ENCODE peak calls at places on chromosomes 11 and 22, in four cellular contexts. P is K562, V is WTC11, N is HepG2. C is an unnamed sample.

GRCh38 chr11:114811971-114812370 is 133.6 kb downstream of the NXPE2 start:
- DNase-seq in V (no peak), P (no peak), N (no peak), C (no peak)

GRCh38 chr11:47967577-47968230 is 12.7 kb upstream of the PTPRJ start:
- DNase-seq in V (no peak), N (no peak), P (no peak), C (no peak)

GRCh38 chr22:22817468-22818201 is 70.0 kb upstream of the IGLL5 start:
- DNase-seq in N (no peak), V (no peak), P (peak; percentile 81), C (no peak)

GRCh38 chr11:403021-403760 is 9.2 kb downstream of the PKP3 start:
- DNase-seq in N (no peak), V (peak; percentile 11), P (no peak), C (no peak)

GRCh38 chr11:2444301-2445106 is at the start of the genes KCNQ1 and TRPM5:
- DNase-seq in P (peak; percentile 98), N (no peak), V (peak; percentile 82), C (peak; percentile 83)

GRCh38 chr11:111355956-111356659 is 23.0 kb downstream of the POU2AF1 start:
- DNase-seq in P (no peak), V (no peak), N (peak; percentile 30), C (no peak)

GRCh38 chr11:575324-575995 is 810 bp upstream of the PHRF1 start:
- DNase-seq in V (peak; percentile 74), P (peak; percentile 92), N (peak; percentile 59), C (no peak)

GRCh38 chr11:10275714-10276113 is 18.3 kb downstream of the SBF2 start:
- DNase-seq in V (no peak), P (no peak), N (no peak), C (no peak)

GRCh38 chr11:117144477-117145392 is 648 bp downstream of the PAFAH1B2 start:
- DNase-seq in V (peak; percentile 38), N (peak; percentile 64), P (peak; percentile 49), C (peak; percentile 67)

GRCh38 chr22:31678748-31679147 is 16.7 kb upstream of the PISD start:
- DNase-seq in N (no peak), V (no peak), P (no peak), C (no peak)
- TF ChIP-seq ELF4 in N (no peak), V (no peak), P (no peak), C (no peak)

DNA sequence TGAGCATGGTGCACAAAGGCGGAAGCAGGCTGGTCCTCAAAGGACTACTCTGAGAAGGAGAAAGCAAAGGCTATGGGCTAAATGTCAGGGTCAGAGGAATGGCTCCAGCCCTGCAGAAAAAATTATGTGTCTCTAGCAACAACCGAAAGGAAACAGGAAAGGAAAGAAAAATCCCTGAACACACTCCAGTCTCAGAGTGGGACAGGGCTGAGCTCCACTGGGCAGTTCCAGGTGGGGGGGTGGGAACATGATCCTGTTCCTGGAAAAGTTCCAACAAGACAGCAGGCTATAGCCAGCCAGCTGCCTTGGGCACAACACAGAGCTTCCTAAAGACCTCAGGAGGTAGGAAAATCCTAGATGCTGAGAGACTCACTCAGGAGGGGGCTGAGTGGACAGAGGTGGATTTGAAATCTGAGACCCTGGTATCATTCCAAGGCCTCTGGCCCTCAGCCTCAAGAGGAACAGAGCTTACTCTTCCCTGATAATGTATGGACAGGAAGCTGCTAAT is 1088.2 kb downstream of the TBC1D22A start:
- DNase-seq in V (no peak), N (no peak), P (no peak), C (no peak)
- TF ChIP-seq SP1 in V (no peak), N (no peak), P (no peak), C (no peak)

GRCh38 chr11:23206736-23207336 is 346.6 kb upstream of the CCDC179 start:
- DNase-seq in V (no peak), P (no peak), N (no peak), C (no peak)
- TF ChIP-seq ELF4 in V (no peak), P (no peak), N (no peak), C (no peak)

GRCh38 chr22:50199836-50200332 is 927 bp upstream of the SELENOO start:
- DNase-seq in V (peak; percentile 73), N (no peak), P (no peak), C (no peak)
- TF ChIP-seq SP1 in V (no peak), N (no peak), P (no peak), C (no peak)

GRCh38 chr22:35705141-35705540 is 12.5 kb upstream of the APOL5 start:
- DNase-seq in N (no peak), P (no peak), V (no peak), C (no peak)

GRCh38 chr22:35708453-35708852 is 9.2 kb upstream of the APOL5 start:
- DNase-seq in P (no peak), V (no peak), N (no peak), C (no peak)

GRCh38 chr22:35708917-35709316 is 8.8 kb upstream of the APOL5 start:
- DNase-seq in V (no peak), P (no peak), N (no peak), C (no peak)

GRCh38 chr22:35703861-35704584 is 13.6 kb upstream of the APOL5 start:
- DNase-seq in N (no peak), V (no peak), P (no peak), C (no peak)
- TF ChIP-seq ELF4 in N (no peak), V (no peak), P (no peak), C (no peak)

DNA sequence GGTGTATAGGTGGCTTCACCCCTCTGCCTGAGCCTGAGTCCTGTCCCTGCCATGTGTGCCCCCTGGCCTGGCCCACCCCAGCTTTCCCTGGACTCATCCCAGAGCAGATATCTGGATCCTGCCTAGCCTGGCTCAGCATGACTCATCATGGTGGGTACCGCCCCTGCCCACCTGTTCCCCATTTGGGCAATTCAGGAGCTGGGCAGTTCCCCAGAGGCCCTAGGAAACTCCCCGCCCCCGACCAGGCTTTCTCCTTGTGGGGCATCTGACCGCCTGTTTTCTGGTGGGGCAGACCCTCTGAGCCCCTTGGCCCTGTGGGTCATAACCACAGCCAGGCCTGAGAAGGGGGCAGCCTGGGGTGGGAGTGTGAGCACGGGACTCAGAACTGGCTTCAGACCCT is 4.4 kb downstream of the TSPO start:
- DNase-seq in P (no peak), N (no peak), V (no peak), C (no peak)
- TF ChIP-seq SP1 in P (no peak), N (no peak), V (no peak), C (no peak)

DNA sequence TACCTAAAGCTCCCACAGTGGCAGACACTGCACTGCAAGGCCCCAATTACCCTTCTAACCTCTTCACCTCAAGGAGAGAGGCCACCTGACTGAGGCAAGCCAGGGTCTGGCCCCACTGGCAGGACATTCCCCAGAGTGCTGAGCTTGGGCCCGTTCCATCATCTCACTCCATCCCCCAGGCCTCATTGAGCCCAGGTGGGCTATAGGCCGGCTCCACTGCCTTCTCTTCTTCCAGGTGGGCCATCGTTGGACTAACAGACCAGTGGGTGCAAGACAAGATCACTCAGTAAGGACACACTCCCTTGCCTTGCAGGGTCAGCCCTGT is 19.1 kb downstream of the CDC45 start:
- DNase-seq in N (no peak), P (no peak), V (no peak), C (no peak)
- TF ChIP-seq ELF4 in N (no peak), P (no peak), V (no peak), C (no peak)

DNA sequence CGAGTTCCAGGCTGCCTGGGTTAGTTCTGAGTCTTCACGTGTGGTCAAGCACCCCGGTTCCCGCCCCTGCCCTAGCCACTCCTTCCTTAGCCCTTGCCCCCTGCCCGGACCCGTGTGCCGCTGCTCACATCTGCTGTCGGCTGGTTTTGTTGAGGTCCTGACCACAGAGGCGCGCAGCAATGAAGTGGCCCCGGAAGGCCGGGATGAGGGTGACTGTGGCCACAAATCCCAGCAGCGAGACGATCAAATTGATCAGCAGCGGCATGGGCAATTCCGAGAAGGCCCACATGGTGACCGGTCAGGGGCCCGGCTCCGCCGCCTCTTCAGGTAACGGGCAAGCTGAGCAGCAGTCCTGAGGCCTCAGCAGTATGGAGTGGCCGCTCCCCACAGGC is 290 bp downstream of the DPAGT1 start:
- DNase-seq in N (peak; percentile 38), V (peak; percentile 61), P (peak; percentile 49), C (no peak)
- TF ChIP-seq SP1 in N (no peak), V (no peak), P (peak; percentile 16), C (no peak)

GRCh38 chr22:46797355-46797754 is 34.9 kb downstream of the TBC1D22A start:
- DNase-seq in N (peak; percentile 12), P (peak; percentile 27), V (no peak), C (no peak)
- TF ChIP-seq ELF4 in N (no peak), P (no peak), V (no peak), C (no peak)

GRCh38 chr11:70423523-70424505 is 25.5 kb downstream of the CTTN start:
- DNase-seq in P (peak; percentile 70), N (peak; percentile 50), V (no peak), C (no peak)
- TF ChIP-seq SP1 in P (peak; percentile 71), N (no peak), V (no peak), C (no peak)